ENCODE peak calls at places on chromosomes 4 and X, in four cellular contexts. U is fibroblast of pulmonary artery, W is left lung, C is GM12865. S is an unnamed sample.

GRCh38 chr4:175139205-175139604 is 221.0 kb downstream of the ADAM29 start:
- DNase-seq in U (no peak), W (no peak), C (no peak), S (no peak)

GRCh38 chr4:11427201-11427996 is 1.3 kb downstream of the HS3ST1 start:
- DNase-seq in U (no peak), W (no peak), C (no peak), S (peak; percentile 40)

GRCh38 chrX:54695816-54696487 is 102.1 kb downstream of the ITIH6 start:
- DNase-seq in U (no peak), W (no peak), C (peak; percentile 63), S (no peak)

GRCh38 chrX:21658152-21658737 is at the start of gene KLHL34:
- DNase-seq in U (no peak), W (no peak), C (no peak), S (no peak)

GRCh38 chrX:49184294-49185061 is 1.7 kb downstream of the PRICKLE3 start:
- DNase-seq in U (peak; percentile 91), W (peak; percentile 90), C (peak; percentile 58), S (peak; percentile 90)

GRCh38 chr4:126779446-126780166 is 853.2 kb upstream of the INTU start:
- DNase-seq in U (no peak), W (no peak), C (no peak), S (no peak)

GRCh38 chrX:35090801-35091200 is 148.2 kb downstream of the FAM47B start:
- DNase-seq in U (no peak), W (no peak), C (no peak), S (no peak)

GRCh38 chr4:152436384-152436783 is 99.5 kb downstream of the FBXW7 start:
- DNase-seq in U (no peak), W (no peak), C (no peak), S (no peak)

GRCh38 chr4:52407545-52407944 is 251.6 kb downstream of the USP46 start:
- DNase-seq in U (no peak), W (no peak), C (no peak), S (no peak)

GRCh38 chr4:141635726-141636076 is 682 bp upstream of the IL15 start:
- DNase-seq in U (no peak), W (no peak), C (peak; percentile 85), S (no peak)

GRCh38 chr4:119034276-119035008 is 101.2 kb upstream of the MYOZ2 start:
- DNase-seq in U (no peak), W (no peak), C (no peak), S (no peak)

GRCh38 chrX:110421499-110422455 is 63.1 kb downstream of the RTL9 start:
- DNase-seq in U (no peak), W (peak; percentile 44), C (no peak), S (no peak)
- TF ChIP-seq CTCF in U (no peak), W (no peak), C (no peak), S (no peak)

DNA sequence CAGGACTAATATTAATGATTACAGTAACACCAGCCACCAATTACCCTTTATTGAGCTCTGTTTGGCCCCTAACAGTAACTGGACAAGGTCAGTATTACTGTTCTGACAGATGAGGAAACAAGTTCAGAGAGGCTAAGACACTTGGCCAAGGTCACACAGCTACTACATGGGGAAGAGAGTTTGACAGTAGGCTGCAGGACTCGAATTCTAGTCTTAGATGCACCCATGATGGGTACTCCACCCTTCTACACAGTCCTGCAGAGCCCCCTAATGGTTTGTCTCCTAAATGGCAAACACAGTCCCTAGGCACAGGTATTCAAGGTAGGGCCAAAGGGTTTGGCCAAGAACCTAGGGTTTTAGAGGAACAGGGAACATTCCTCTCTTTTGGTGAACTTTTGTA is 93.9 kb downstream of the NSUN7 start:
- DNase-seq in U (no peak), W (no peak), C (peak; percentile 65), S (no peak)
- TF ChIP-seq CTCF in U (no peak), W (no peak), C (peak; percentile 54), S (no peak)

GRCh38 chrX:119189586-119189985 is 46.5 kb upstream of the PGRMC1 start:
- DNase-seq in U (peak; percentile 20), W (no peak), C (no peak), S (no peak)

GRCh38 chrX:119187298-119187697 is 48.8 kb upstream of the PGRMC1 start:
- DNase-seq in U (no peak), W (no peak), C (no peak), S (no peak)

GRCh38 chrX:119190251-119190651 is 45.8 kb upstream of the PGRMC1 start:
- DNase-seq in U (no peak), W (no peak), C (no peak), S (no peak)

GRCh38 chrX:119190736-119191282 is 45.3 kb upstream of the PGRMC1 start:
- DNase-seq in U (peak; percentile 57), W (no peak), C (no peak), S (no peak)

GRCh38 chrX:119189115-119189514 is 47.0 kb upstream of the PGRMC1 start:
- DNase-seq in U (no peak), W (no peak), C (no peak), S (no peak)
- TF ChIP-seq CTCF in U (no peak), W (no peak), C (no peak), S (no peak)

GRCh38 chrX:131795442-131796229 is 227.5 kb upstream of the STK26 start:
- DNase-seq in U (no peak), W (no peak), C (no peak), S (no peak)

GRCh38 chrX:131792789-131793462 is 230.2 kb upstream of the STK26 start:
- DNase-seq in U (no peak), W (peak; percentile 87), C (peak; percentile 65), S (no peak)

GRCh38 chrX:131789664-131790063 is 233.4 kb upstream of the STK26 start:
- DNase-seq in U (no peak), W (no peak), C (peak; percentile 32), S (no peak)

GRCh38 chrX:131791608-131792355 is 231.3 kb upstream of the STK26 start:
- DNase-seq in U (no peak), W (no peak), C (no peak), S (no peak)

DNA sequence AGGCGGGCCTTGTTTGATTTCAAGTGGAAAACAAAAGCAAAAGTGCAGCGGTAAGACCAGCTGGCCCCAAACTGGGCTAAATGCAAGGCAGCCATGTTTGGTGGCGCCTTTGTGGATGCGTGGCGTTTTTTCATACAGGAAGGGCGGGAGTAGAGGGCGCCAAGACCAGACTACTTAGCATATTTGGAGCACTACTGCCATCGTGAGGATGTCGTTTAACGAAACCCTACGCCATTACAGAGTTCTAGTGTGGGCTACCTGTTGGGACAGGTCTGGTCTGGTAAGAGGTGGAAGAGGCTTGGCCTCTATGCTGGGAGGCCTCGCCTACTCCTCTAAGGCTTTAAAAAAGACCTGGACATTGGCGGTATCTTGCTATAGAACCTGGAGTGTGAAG is 230.7 kb upstream of the STK26 start:
- DNase-seq in U (no peak), W (peak; percentile 88), C (peak; percentile 47), S (no peak)
- TF ChIP-seq CTCF in U (no peak), W (peak; percentile 31), C (no peak), S (no peak)

DNA sequence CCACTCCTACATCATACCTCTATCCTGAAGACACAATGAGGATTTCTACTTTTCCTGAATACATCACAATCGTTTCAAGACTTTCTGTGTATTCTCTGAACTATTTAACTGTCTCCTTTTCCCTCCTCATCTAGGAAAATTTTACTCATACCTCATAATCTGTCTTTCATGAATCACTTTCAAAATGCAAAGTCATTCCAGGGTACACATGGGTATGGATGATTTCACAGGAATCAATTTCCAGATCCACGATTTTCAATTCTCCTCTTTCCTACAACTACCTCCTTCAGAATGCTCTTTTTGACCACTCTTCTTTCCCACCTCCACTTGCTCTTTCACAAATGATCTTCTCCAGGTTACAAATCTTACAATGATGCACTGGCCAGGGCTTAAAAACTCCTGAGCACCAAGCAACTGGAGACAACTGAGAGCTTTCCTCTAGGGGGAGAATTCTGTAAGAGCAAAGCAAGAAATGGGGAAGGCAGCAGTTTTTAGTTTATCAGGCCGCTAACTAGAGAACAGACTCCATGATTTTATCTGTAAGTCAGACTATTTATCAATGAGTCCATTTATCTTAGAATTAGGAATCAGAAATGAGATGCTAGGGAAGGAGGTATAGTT is 116.4 kb downstream of the PPP3CA start:
- DNase-seq in U (peak; percentile 21), W (no peak), C (no peak), S (no peak)
- TF ChIP-seq CTCF in U (no peak), W (no peak), C (no peak), S (no peak)